ENCODE peak calls at places on chromosomes 13 and 19, in seven cellular contexts. T is mucosa of descending colon; K is mammary epithelial cell; N is CD8-positive, alpha-beta T cell; H is heart right ventricle; X is breast epithelium; G is stomach. Z is an unnamed sample.

GRCh38 chr19:4059931-4060620 is 6.6 kb downstream of the ZBTB7A start:
- DNase-seq in K (peak; percentile 83), N (peak; percentile 78), X (no peak), H (peak; percentile 74), T (peak; percentile 86), G (peak; percentile 73), Z (peak; percentile 85)

GRCh38 chr13:35891973-35892441 is 239.2 kb downstream of the DCLK1 start:
- DNase-seq in H (no peak), T (no peak), G (no peak), X (no peak), K (peak; percentile 95), N (no peak), Z (peak; percentile 70)

GRCh38 chr19:35240322-35240721 is 8.5 kb upstream of the LSR start:
- DNase-seq in K (no peak), G (no peak), N (peak; percentile 58), X (no peak), T (no peak), H (no peak), Z (no peak)

GRCh38 chr19:41009700-41010235 is 18.7 kb downstream of the CYP2B6 start:
- DNase-seq in N (no peak), K (no peak), G (no peak), X (no peak), H (no peak), T (no peak), Z (no peak)

GRCh38 chr19:15144046-15144646 is 36.9 kb downstream of the SYDE1 start:
- DNase-seq in N (no peak), H (no peak), T (no peak), G (no peak), X (no peak), K (peak; percentile 77), Z (peak; percentile 26)

GRCh38 chr13:91368676-91369425 is 21.4 kb downstream of the MIR17HG start:
- DNase-seq in N (no peak), T (no peak), K (no peak), G (no peak), H (no peak), X (no peak), Z (peak; percentile 19)

GRCh38 chr19:14318873-14319272 is 62.4 kb upstream of the ADGRE5 start:
- DNase-seq in X (no peak), N (no peak), K (no peak), G (no peak), H (no peak), T (peak; percentile 24), Z (no peak)

GRCh38 chr19:4969772-4970531 is 1.0 kb downstream of the KDM4B start:
- DNase-seq in G (no peak), H (no peak), T (peak; percentile 33), X (no peak), N (no peak), K (peak; percentile 27), Z (peak; percentile 73)

GRCh38 chr13:61880576-61881283 is 465.1 kb upstream of the PCDH20 start:
- DNase-seq in N (no peak), K (no peak), H (no peak), X (no peak), G (peak; percentile 36), T (peak; percentile 4), Z (peak; percentile 6)

GRCh38 chr19:53088091-53088490 is 15.1 kb downstream of the ZNF160 start:
- DNase-seq in T (no peak), H (no peak), K (no peak), N (no peak), X (no peak), G (no peak), Z (no peak)

GRCh38 chr19:46967578-46968018 is 52.0 kb upstream of the NPAS1 start:
- DNase-seq in H (peak; percentile 77), T (peak; percentile 74), G (peak; percentile 75), K (no peak), X (peak; percentile 49), N (peak; percentile 65), Z (peak; percentile 57)

GRCh38 chr19:56866563-56866962 is 26.0 kb upstream of the PEG3 start:
- DNase-seq in H (no peak), G (no peak), X (no peak), T (no peak), K (no peak), N (no peak), Z (no peak)

GRCh38 chr19:55486971-55487883 is 1.0 kb upstream of the SSC5D start:
- DNase-seq in X (peak; percentile 68), K (peak; percentile 67), N (no peak), G (no peak), H (peak; percentile 89), T (peak; percentile 68), Z (peak; percentile 97)

GRCh38 chr13:44313674-44314073 is 60.0 kb upstream of the SERP2 start:
- DNase-seq in H (no peak), X (no peak), K (peak; percentile 94), N (no peak), G (no peak), T (no peak), Z (peak; percentile 88)

GRCh38 chr19:44712864-44713515 is 14.0 kb downstream of the CEACAM16 start:
- DNase-seq in G (no peak), X (no peak), K (no peak), T (no peak), H (no peak), N (no peak), Z (peak; percentile 23)

GRCh38 chr13:33274264-33274663 is 11.3 kb downstream of the STARD13 start:
- DNase-seq in K (no peak), N (no peak), G (no peak), T (no peak), X (no peak), H (no peak), Z (peak; percentile 38)

GRCh38 chr19:47609885-47610545 is 1.1 kb downstream of the BICRA start:
- DNase-seq in K (peak; percentile 30), G (peak; percentile 59), N (peak; percentile 82), X (peak; percentile 29), H (peak; percentile 29), T (peak; percentile 67), Z (peak; percentile 74)

GRCh38 chr13:105773887-105774538 is 761.4 kb downstream of the EFNB2 start:
- DNase-seq in X (no peak), T (no peak), K (no peak), G (no peak), N (no peak), H (no peak), Z (no peak)

GRCh38 chr13:45879666-45880065 is 28.1 kb upstream of the SIAH3 start:
- DNase-seq in H (peak; percentile 47), T (peak; percentile 32), X (peak; percentile 84), K (peak; percentile 60), N (no peak), G (peak; percentile 48), Z (no peak)

DNA sequence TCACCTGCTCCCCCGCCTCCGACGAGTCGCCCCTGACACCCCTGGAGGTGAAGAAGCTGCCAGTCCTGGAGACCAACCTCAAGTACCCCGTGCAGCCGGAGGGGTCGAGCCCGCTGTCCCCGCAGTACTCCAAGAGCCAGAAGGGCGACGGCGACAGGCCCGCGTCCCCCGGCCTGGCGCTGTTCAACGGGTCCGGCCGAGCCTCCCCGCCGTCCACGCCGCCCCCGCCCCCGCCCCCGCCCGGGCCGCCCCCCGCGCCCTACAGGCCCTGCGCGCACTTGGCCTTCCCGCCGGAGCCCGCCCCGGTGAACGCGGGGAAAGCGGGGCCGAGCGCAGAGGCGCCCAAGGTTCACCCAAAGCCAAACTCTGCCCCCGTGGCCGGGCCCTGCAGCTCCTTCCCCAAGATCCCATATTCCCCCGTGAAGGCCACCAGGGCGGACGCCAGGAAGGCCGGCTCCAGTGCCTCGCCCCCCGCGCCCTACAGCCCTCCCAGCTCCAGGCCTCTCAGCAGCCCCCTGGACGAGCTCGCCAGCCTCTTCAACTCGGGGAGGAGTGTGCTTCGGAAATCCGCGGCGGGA is 511.5 kb downstream of the MYO16 start:
- DNase-seq in G (no peak), N (no peak), X (no peak), T (no peak), K (no peak), H (no peak), Z (no peak)
- H3K36me3 ChIP-seq in G (no peaks in the 10 kb centered on the region), N (no peaks in the 10 kb centered on the region), X (no peaks in the 10 kb centered on the region), T (no peaks in the 10 kb centered on the region), K (no peaks in the 10 kb centered on the region), H (no peaks in the 10 kb centered on the region), Z (no peaks in the 10 kb centered on the region)

GRCh38 chr19:1423445-1424181 is 14.6 kb upstream of the RPS15 start:
- DNase-seq in N (no peak), G (no peak), X (no peak), K (no peak), H (no peak), T (no peak), Z (no peak)
- H3K4me3 ChIP-seq in N (no peak overlapping the region), G (no peak overlapping the region), X (no peak overlapping the region), K (no peak overlapping the region), H (no peak overlapping the region), T (no peak overlapping the region), Z (no peak overlapping the region)

DNA sequence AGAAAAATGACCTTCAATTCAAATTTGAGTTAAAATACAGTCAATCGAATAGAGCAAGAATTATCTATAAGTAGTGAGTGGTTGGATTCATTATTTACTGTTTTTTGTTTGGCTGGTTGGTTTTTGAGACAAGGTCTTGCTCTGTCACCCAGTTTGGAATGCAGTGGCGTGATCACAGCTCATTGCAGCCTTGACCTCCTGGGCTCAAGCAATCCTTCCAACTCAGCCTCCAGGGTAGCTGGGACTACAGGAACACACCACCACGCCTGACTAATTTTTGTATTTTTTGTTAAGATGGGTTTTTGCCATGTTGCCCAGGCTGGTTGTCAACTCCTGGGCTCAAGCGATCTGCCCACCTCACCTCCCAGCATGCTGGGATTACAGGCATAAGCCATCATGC is 25.0 kb downstream of the MTMR6 start:
- DNase-seq in X (no peak), G (no peak), N (no peak), K (no peak), T (no peak), H (no peak), Z (no peak)
- H3K36me3 ChIP-seq in X (peaks cover 9% of the 10 kb centered on the region), G (peaks cover 91% of the 10 kb centered on the region), N (peaks cover 50% of the 10 kb centered on the region), K (peaks cover 34% of the 10 kb centered on the region), T (no peaks in the 10 kb centered on the region), H (peaks cover 100% of the 10 kb centered on the region), Z (peaks cover 55% of the 10 kb centered on the region)

GRCh38 chr19:49680473-49681351 is 3.6 kb downstream of the PRMT1 start:
- DNase-seq in T (peak; percentile 95), K (peak; percentile 64), G (peak; percentile 93), H (peak; percentile 89), N (peak; percentile 97), X (peak; percentile 82), Z (peak; percentile 83)
- H3K4me3 ChIP-seq in T (no peak overlapping the region), K (no peak overlapping the region), G (peak overlapping the region; percentile 22), H (no peak overlapping the region), N (no peak overlapping the region), X (peak overlapping the region; percentile 24), Z (peak overlapping the region; percentile 40)